ENCODE peak calls at places on chromosomes 16 and 17, in five cellular contexts. Q, M, W, C and E are unnamed samples.
A peak's percentile ranks its signal among the peaks of the same experiment; 100 is the strongest.

GRCh38 chr17:29744121-29744520 is 121.4 kb upstream of the CORO6 start:
- DNase-seq in Q (no peak), M (no peak), W (no peak), C (no peak), E (no peak)

GRCh38 chr17:13544292-13544691 is 57.4 kb downstream of the HS3ST3A1 start:
- DNase-seq in Q (peak; percentile 68), M (no peak), W (no peak), C (peak; percentile 63), E (peak; percentile 15)

GRCh38 chr17:78180083-78180482 is 6.8 kb downstream of the TK1 start:
- DNase-seq in Q (no peak), M (no peak), W (no peak), C (no peak), E (no peak)

GRCh38 chr17:60305141-60305540 is 86.8 kb downstream of the USP32 start:
- DNase-seq in Q (no peak), M (no peak), W (no peak), C (no peak), E (no peak)

GRCh38 chr16:35405547-35405946 is 1946.1 kb downstream of the TP53TG3F start:
- DNase-seq in Q (no peak), M (no peak), W (no peak), C (no peak), E (no peak)

GRCh38 chr16:84548971-84549844 is 44.7 kb upstream of the MEAK7 start:
- DNase-seq in Q (peak; percentile 45), M (peak; percentile 60), W (no peak), C (no peak), E (no peak)

GRCh38 chr16:35598696-35599332 is 2139.4 kb downstream of the TP53TG3F start:
- DNase-seq in Q (no peak), M (no peak), W (no peak), C (no peak), E (no peak)

GRCh38 chr17:2335726-2336214 is 487 bp downstream of the TSR1 start:
- DNase-seq in Q (no peak), M (no peak), W (no peak), C (peak; percentile 21), E (no peak)

GRCh38 chr16:86878290-86879160 is 300.2 kb downstream of the FOXL1 start:
- DNase-seq in Q (no peak), M (no peak), W (no peak), C (no peak), E (no peak)

GRCh38 chr16:78775161-78775561 is 675.7 kb downstream of the WWOX start:
- DNase-seq in Q (no peak), M (no peak), W (no peak), C (no peak), E (no peak)

DNA sequence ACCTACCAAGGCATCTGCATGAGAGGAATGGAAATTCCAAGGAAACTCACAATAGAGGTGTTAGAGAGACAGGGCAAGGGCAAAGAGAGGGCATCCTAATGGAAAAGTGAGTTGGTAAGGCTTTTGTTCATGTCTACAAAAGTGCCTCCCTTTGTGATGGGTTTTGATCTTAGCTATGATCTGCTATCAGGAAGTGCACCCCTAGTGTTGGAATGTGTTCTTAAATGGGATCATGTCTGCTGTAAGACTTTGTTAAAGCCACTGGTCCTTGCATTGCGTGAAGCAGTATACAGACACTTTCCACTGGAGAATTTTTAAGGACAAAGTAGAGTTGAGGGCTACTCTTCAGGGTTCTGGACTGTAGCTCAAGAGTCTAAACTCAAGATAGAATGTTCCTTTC is 92.0 kb downstream of the MAP2K6 start:
- DNase-seq in Q (no peak), M (no peak), W (no peak), C (no peak), E (no peak)
- TF ChIP-seq CTCF in Q (peak; percentile 24), M (peak; percentile 32), W (no peak), C (peak; percentile 15), E (no peak)

GRCh38 chr17:66300956-66301355 is 1.5 kb upstream of the PRKCA start:
- DNase-seq in Q (no peak), M (no peak), W (no peak), C (no peak), E (no peak)

GRCh38 chr17:66302761-66303626 is 581 bp downstream of the PRKCA start:
- DNase-seq in Q (peak; percentile 83), M (peak; percentile 73), W (peak; percentile 79), C (peak; percentile 67), E (no peak)

GRCh38 chr17:66299721-66300120 is 2.7 kb upstream of the PRKCA start:
- DNase-seq in Q (no peak), M (no peak), W (no peak), C (no peak), E (no peak)

GRCh38 chr17:66301418-66301863 is 972 bp upstream of the PRKCA start:
- DNase-seq in Q (no peak), M (no peak), W (no peak), C (no peak), E (no peak)

DNA sequence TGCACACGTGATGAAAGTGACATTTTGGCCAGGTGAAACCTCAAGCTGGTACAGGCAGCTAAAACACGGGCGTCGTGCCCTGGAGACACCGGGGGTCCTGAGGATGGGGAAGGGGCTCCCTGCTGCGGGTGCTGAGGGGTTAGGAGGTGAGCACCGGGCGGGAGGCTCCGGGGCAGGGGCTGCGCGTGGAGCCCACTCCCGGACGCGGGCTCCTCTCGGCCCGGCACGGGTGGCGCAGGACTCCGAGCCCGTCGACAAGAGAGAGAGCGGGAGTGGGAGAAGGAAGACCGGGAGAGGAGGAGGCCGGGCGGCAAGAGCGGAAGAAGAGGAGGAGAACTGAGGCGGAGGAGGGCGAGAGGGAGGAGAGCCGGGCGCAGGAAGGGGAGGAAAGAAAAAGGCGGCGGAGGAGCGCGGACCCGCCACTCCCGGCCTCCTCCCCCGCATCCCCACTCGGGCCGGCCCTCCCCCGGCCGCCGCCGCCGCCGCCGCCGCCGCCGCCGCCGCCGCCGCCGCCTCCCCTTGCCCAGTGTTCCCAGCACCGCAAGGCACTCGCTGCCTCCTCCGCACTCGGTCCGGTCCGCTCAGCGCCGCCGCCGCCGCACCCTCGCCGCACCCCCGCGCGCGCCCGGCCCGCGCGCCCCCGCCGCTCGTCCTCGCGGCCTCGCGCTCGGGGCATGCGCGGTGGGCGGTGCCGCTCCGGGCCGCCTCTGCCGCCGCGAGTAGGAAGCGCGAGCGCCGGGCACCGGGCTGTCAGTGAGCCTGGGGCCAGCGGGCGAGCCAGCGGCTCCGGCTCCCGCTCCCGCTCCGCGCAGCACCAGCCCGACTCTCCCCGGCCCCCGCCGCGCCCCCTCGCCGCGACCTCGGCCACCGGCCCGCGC is at the start of gene PRKCA:
- DNase-seq in Q (peak; percentile 74), M (peak; percentile 85), W (peak; percentile 90), C (peak; percentile 73), E (peak; percentile 27)
- TF ChIP-seq POLR2A in Q (peak; percentile 83), M (no peak), W (no peak), C (no peak), E (no peak)

DNA sequence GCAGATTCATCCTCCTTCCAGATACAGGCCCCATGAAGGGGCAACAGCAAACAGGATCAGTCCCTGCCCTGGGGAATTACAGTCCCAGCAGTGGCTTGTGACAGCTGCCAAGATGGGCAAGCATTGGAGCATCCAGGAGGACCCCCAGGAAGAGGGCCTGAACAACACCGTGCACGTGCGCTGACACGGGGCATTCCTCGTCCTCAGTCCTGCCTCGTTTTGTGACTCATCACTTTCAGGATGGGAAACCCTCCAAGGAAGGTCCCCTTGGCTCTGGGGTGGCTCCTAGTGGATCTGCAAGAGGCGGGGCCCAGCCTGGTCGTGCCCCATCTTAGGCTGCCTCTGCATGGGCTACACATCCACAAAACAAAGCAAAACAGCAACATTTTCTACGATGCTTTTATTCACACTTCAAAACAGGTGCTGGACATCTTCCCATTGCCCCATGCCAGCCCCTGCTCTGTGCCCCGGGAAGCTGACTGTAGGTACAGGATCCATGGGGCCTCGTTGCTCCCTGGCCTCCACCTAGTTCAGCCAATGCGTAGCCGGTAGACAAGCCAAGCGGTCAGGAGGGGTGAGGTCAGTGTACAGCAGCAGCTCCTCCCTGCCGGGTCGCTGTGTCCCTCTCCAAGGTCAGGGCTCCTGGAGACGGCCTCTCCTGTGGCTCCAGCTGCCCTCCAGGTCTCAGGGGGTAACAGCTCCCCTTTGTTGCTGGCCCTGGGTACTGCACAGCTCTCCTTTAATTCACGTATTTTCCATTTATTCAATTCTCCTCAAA is 32.3 kb downstream of the ACTG1 start:
- DNase-seq in Q (peak; percentile 89), M (no peak), W (peak; percentile 62), C (peak; percentile 87), E (no peak)
- TF ChIP-seq CTCF in Q (no peak), M (no peak), W (no peak), C (no peak), E (no peak)

GRCh38 chr16:1300664-1301476 is 8.6 kb upstream of the UBE2I start:
- DNase-seq in Q (peak; percentile 77), M (peak; percentile 90), W (peak; percentile 88), C (peak; percentile 69), E (peak; percentile 91)

GRCh38 chr16:1299868-1300203 is 9.6 kb upstream of the UBE2I start:
- DNase-seq in Q (no peak), M (no peak), W (no peak), C (no peak), E (no peak)

GRCh38 chr16:1297413-1297773 is 12.0 kb upstream of the UBE2I start:
- DNase-seq in Q (no peak), M (no peak), W (no peak), C (no peak), E (no peak)

GRCh38 chr16:1298406-1298805 is 11.0 kb upstream of the UBE2I start:
- DNase-seq in Q (no peak), M (no peak), W (no peak), C (no peak), E (no peak)

DNA sequence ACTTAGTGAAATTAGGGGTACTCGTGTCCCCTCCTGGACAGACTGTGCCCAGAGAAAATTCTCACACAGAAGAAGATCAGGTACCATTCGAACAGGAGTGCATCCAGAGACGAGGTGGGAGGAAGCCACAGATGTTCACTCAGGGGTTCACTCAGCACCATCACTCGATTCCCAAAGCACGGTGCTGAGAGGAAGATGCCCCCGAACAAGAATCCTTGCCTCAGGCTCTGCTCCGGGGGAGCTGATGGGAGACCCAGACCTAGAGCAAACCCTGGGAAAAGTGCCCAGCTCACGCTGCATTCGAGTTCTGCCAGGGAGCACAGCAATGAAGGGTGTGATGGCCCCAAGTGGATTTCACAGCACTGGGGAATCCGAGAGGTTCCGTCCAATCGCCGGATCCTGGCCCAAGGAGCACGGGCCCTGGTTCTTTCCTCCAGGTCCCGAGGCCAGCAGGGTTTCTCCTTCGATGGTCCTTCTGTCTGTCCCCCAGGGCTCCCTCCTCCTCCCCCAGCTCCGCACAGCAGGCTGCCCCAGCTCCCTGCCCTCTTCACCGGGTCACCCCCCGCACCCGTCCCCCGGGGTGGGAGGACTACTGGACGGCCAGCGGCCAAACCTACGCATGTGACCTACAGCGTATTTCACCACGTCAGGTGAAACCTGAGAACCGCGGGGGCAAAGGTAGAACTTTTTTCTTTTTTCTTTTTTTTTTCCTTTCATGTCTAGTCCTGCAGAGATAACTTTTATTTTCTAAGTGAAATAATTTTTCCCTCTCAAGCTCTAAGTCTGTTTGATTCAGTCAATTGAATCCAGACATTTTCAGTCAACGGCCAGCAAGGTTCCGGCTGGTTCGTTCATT is 10.2 kb upstream of the UBE2I start:
- DNase-seq in Q (peak; percentile 63), M (no peak), W (no peak), C (no peak), E (no peak)
- TF ChIP-seq POLR2A in Q (no peak), M (no peak), W (no peak), C (no peak), E (no peak)

DNA sequence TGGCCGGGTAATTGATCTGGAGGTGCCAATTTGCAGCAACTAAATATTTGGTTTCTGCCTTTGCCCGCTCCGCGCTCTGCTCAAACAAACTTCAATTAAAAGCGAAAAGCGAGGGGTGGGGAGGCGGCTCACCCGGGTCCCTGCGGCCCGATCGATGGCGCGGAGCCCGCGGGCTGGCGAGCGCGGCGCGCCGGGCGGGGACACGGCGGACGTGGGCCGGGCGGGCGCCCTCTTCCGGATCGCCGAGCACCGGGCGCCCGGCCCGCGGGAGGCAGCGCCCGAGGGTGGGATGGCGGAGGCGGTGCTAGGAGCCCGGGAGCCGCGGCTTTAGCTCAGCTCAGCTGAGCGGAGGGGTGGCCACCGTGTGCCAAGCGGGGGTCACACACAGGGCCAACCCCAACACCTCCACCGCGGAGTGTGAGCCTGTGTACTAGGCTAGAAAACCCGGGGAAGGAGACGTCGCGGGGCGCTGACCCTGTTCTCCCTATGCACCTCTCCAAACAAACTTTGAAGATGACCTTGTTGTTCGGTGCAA is 32.2 kb downstream of the DCAKD start:
- DNase-seq in Q (peak; percentile 35), M (peak; percentile 57), W (peak; percentile 79), C (peak; percentile 35), E (no peak)
- TF ChIP-seq CTCF in Q (peak; percentile 61), M (peak; percentile 64), W (peak; percentile 9), C (peak; percentile 34), E (no peak)